ENCODE peak calls at places on chromosomes 2 and 18, in five cellular contexts. One of them, this sample, is unnamed.
A peak's percentile ranks its signal among the peaks of the same experiment; 100 is the strongest.

GRCh38 chr2:101983486-101983885 is 8.3 kb upstream of the IL1R2 start:
- DNase-seq in HepG2: no peak
- DNase-seq in NT2/D1: no peak
- DNase-seq in PC-3: peak; percentile 83
- DNase-seq in CD4-positive, alpha-beta memory T cell: no peak
- DNase-seq in this sample: no peak

GRCh38 chr2:152165780-152166179 is 9.8 kb downstream of the STAM2 start:
- DNase-seq in HepG2: no peak
- DNase-seq in NT2/D1: no peak
- DNase-seq in CD4-positive, alpha-beta memory T cell: no peak
- DNase-seq in PC-3: no peak
- DNase-seq in this sample: no peak

GRCh38 chr2:144132357-144132756 is 387.6 kb downstream of the ZEB2 start:
- DNase-seq in PC-3: peak; percentile 58
- DNase-seq in HepG2: no peak
- DNase-seq in CD4-positive, alpha-beta memory T cell: no peak
- DNase-seq in NT2/D1: no peak
- DNase-seq in this sample: no peak

GRCh38 chr2:33238111-33238510 is 238.3 kb upstream of the RASGRP3 start:
- DNase-seq in CD4-positive, alpha-beta memory T cell: no peak
- DNase-seq in HepG2: no peak
- DNase-seq in NT2/D1: no peak
- DNase-seq in PC-3: peak; percentile 89
- DNase-seq in this sample: no peak

GRCh38 chr18:46069524-46069923 is 2.5 kb downstream of the PSTPIP2 start:
- DNase-seq in HepG2: no peak
- DNase-seq in NT2/D1: no peak
- DNase-seq in CD4-positive, alpha-beta memory T cell: no peak
- DNase-seq in PC-3: peak; percentile 12
- DNase-seq in this sample: no peak

GRCh38 chr2:152050345-152050744 is 48.5 kb downstream of the CACNB4 start:
- DNase-seq in NT2/D1: peak; percentile 71
- DNase-seq in CD4-positive, alpha-beta memory T cell: no peak
- DNase-seq in PC-3: no peak
- DNase-seq in HepG2: no peak
- DNase-seq in this sample: no peak

GRCh38 chr18:32919799-32920198 is 147.0 kb upstream of the KLHL14 start:
- DNase-seq in NT2/D1: peak; percentile 30
- DNase-seq in PC-3: peak; percentile 38
- DNase-seq in CD4-positive, alpha-beta memory T cell: no peak
- DNase-seq in HepG2: peak; percentile 85
- DNase-seq in this sample: no peak

GRCh38 chr2:223768179-223768578 is 69.2 kb downstream of the AP1S3 start:
- DNase-seq in CD4-positive, alpha-beta memory T cell: no peak
- DNase-seq in PC-3: no peak
- DNase-seq in NT2/D1: no peak
- DNase-seq in HepG2: no peak
- DNase-seq in this sample: no peak

GRCh38 chr2:9139491-9140443 is 66.8 kb upstream of the ASAP2 start:
- DNase-seq in CD4-positive, alpha-beta memory T cell: peak; percentile 40
- DNase-seq in PC-3: peak; percentile 80
- DNase-seq in NT2/D1: peak; percentile 66
- DNase-seq in HepG2: peak; percentile 52
- DNase-seq in this sample: peak; percentile 30

GRCh38 chr2:85712261-85712660 is 18.1 kb downstream of the GNLY start:
- DNase-seq in CD4-positive, alpha-beta memory T cell: no peak
- DNase-seq in PC-3: no peak
- DNase-seq in HepG2: no peak
- DNase-seq in NT2/D1: no peak
- DNase-seq in this sample: no peak

GRCh38 chr2:121634354-121635307 is 14.6 kb downstream of the CLASP1 start:
- DNase-seq in PC-3: peak; percentile 95
- DNase-seq in HepG2: no peak
- DNase-seq in NT2/D1: no peak
- DNase-seq in CD4-positive, alpha-beta memory T cell: no peak
- DNase-seq in this sample: no peak

GRCh38 chr2:200479617-200480292 is 30.1 kb downstream of the KCTD18 start:
- DNase-seq in PC-3: peak; percentile 87
- DNase-seq in HepG2: peak; percentile 75
- DNase-seq in CD4-positive, alpha-beta memory T cell: no peak
- DNase-seq in NT2/D1: no peak
- DNase-seq in this sample: no peak

GRCh38 chr2:45852450-45853150 is 201.1 kb downstream of the PRKCE start:
- DNase-seq in PC-3: no peak
- DNase-seq in HepG2: no peak
- DNase-seq in CD4-positive, alpha-beta memory T cell: no peak
- DNase-seq in NT2/D1: peak; percentile 5
- DNase-seq in this sample: no peak

GRCh38 chr18:71942433-71942832 is 601.7 kb downstream of the CBLN2 start:
- DNase-seq in HepG2: no peak
- DNase-seq in NT2/D1: no peak
- DNase-seq in PC-3: no peak
- DNase-seq in CD4-positive, alpha-beta memory T cell: no peak
- DNase-seq in this sample: no peak

GRCh38 chr2:64952896-64953482 is 36.2 kb upstream of the SLC1A4 start:
- DNase-seq in CD4-positive, alpha-beta memory T cell: no peak
- DNase-seq in NT2/D1: no peak
- DNase-seq in HepG2: no peak
- DNase-seq in PC-3: peak; percentile 86
- DNase-seq in this sample: no peak

GRCh38 chr2:111972955-111973565 is 74.7 kb downstream of the MERTK start:
- DNase-seq in NT2/D1: no peak
- DNase-seq in HepG2: no peak
- DNase-seq in PC-3: peak; percentile 62
- DNase-seq in CD4-positive, alpha-beta memory T cell: no peak
- DNase-seq in this sample: no peak

GRCh38 chr2:162480067-162480466 is 136.1 kb downstream of the GCA start:
- DNase-seq in NT2/D1: no peak
- DNase-seq in PC-3: peak; percentile 79
- DNase-seq in HepG2: no peak
- DNase-seq in CD4-positive, alpha-beta memory T cell: no peak
- DNase-seq in this sample: no peak

GRCh38 chr2:7829241-7829640 is 852.6 kb upstream of the ID2 start:
- DNase-seq in CD4-positive, alpha-beta memory T cell: no peak
- DNase-seq in NT2/D1: no peak
- DNase-seq in PC-3: no peak
- DNase-seq in HepG2: no peak
- DNase-seq in this sample: no peak

GRCh38 chr2:191351921-191352320 is 106.7 kb downstream of the MYO1B start:
- DNase-seq in CD4-positive, alpha-beta memory T cell: no peak
- DNase-seq in NT2/D1: no peak
- DNase-seq in PC-3: no peak
- DNase-seq in HepG2: no peak
- DNase-seq in this sample: no peak

GRCh38 chr18:45384137-45384998 is 230.9 kb upstream of the SLC14A2 start:
- DNase-seq in PC-3: peak; percentile 51
- DNase-seq in NT2/D1: peak; percentile 46
- DNase-seq in HepG2: peak; percentile 27
- DNase-seq in CD4-positive, alpha-beta memory T cell: peak; percentile 26
- DNase-seq in this sample: no peak

GRCh38 chr18:14912967-14913366 is 165.0 kb downstream of the ANKRD30B start:
- DNase-seq in HepG2: no peak
- DNase-seq in PC-3: no peak
- DNase-seq in NT2/D1: no peak
- DNase-seq in CD4-positive, alpha-beta memory T cell: no peak
- DNase-seq in this sample: no peak

GRCh38 chr18:14905979-14906378 is 158.0 kb downstream of the ANKRD30B start:
- DNase-seq in NT2/D1: no peak
- DNase-seq in HepG2: no peak
- DNase-seq in PC-3: no peak
- DNase-seq in CD4-positive, alpha-beta memory T cell: no peak
- DNase-seq in this sample: no peak

GRCh38 chr18:14905350-14905749 is 157.4 kb downstream of the ANKRD30B start:
- DNase-seq in PC-3: no peak
- DNase-seq in NT2/D1: no peak
- DNase-seq in HepG2: no peak
- DNase-seq in CD4-positive, alpha-beta memory T cell: no peak
- DNase-seq in this sample: no peak

GRCh38 chr18:14908541-14908940 is 160.6 kb downstream of the ANKRD30B start:
- DNase-seq in CD4-positive, alpha-beta memory T cell: no peak
- DNase-seq in PC-3: no peak
- DNase-seq in HepG2: no peak
- DNase-seq in NT2/D1: no peak
- DNase-seq in this sample: no peak

DNA sequence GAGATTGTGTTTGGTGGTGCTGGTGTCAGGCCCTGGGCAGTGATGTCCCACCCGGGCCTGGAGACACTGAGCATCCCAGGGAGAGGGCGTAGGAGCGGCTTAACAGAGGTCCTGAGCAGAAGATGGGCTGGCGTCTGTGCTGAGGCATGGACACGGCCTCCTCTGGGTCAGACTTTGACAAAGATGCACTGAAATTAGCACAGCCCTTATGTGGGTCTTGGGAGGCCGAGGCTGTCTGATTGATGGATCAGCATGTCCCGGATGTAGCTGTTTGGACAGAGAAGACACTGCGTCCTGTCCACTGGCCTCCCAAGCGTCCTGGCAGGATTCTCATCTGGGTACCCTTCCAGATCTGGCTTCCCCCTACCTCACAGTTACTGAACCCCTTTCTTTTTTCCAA is 159.4 kb downstream of the ANKRD30B start:
- DNase-seq in PC-3: no peak
- DNase-seq in CD4-positive, alpha-beta memory T cell: no peak
- DNase-seq in HepG2: no peak
- DNase-seq in NT2/D1: no peak
- DNase-seq in this sample: no peak
- H3K9me3 ChIP-seq in PC-3: no peaks in the 10 kb centered on the region
- H3K9me3 ChIP-seq in CD4-positive, alpha-beta memory T cell: no peaks in the 10 kb centered on the region
- H3K9me3 ChIP-seq in HepG2: no peaks in the 10 kb centered on the region
- H3K9me3 ChIP-seq in NT2/D1: no peaks in the 10 kb centered on the region
- H3K9me3 ChIP-seq in this sample: no peaks in the 10 kb centered on the region

GRCh38 chr2:47497843-47498460 is 95.0 kb downstream of the MSH2 start:
- DNase-seq in PC-3: no peak
- DNase-seq in NT2/D1: no peak
- DNase-seq in CD4-positive, alpha-beta memory T cell: no peak
- DNase-seq in HepG2: no peak
- DNase-seq in this sample: no peak

GRCh38 chr2:47490406-47490805 is 87.5 kb downstream of the MSH2 start:
- DNase-seq in NT2/D1: no peak
- DNase-seq in PC-3: no peak
- DNase-seq in CD4-positive, alpha-beta memory T cell: no peak
- DNase-seq in HepG2: no peak
- DNase-seq in this sample: no peak

GRCh38 chr2:47493317-47493716 is 90.4 kb downstream of the MSH2 start:
- DNase-seq in NT2/D1: no peak
- DNase-seq in PC-3: no peak
- DNase-seq in CD4-positive, alpha-beta memory T cell: no peak
- DNase-seq in HepG2: no peak
- DNase-seq in this sample: no peak

GRCh38 chr2:47499093-47499492 is 96.1 kb downstream of the MSH2 start:
- DNase-seq in NT2/D1: no peak
- DNase-seq in HepG2: no peak
- DNase-seq in CD4-positive, alpha-beta memory T cell: no peak
- DNase-seq in PC-3: no peak
- DNase-seq in this sample: no peak

DNA sequence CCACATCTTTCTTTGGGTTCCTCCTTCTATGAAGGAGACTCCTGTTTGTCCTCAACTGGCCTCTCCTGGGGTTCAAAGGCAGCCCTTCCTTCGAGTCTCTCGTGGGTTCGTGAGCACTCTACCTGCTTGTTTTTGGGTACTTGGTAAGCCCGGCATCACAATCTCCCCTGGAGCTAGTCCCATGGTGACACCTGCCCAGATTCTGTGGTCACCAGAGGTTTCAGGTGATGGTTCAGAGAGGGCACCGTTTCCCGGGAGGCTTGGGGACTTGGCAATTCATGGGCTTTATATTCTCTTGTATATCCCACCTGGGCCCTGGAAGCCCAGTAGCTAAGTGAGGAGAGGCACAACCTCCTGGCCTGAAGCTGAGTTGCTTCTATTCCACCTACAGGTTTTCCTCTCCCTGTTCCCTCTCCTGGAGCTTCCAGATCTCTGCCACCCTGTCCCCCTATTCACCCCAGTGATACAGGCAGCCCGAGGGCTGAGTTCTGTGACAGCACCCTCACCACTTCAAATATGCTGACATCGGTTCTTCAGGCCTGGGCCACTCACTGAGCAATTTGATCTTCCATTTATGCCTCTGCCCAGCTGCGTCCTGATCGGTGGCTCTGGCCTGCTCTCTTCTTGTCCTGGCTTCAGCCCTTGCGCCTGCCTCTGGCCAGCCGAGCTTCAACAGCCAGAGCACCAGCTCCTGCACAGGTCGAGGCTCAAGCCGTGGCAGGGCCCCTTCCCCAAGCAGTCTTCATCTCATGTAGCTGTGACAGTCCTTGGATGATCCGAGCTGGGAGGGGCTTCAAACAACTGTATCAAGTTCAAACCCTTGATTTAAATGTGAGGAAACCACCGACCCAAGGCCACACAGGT is 91.5 kb downstream of the MSH2 start:
- DNase-seq in PC-3: no peak
- DNase-seq in NT2/D1: no peak
- DNase-seq in CD4-positive, alpha-beta memory T cell: no peak
- DNase-seq in HepG2: no peak
- DNase-seq in this sample: no peak
- H3K9me3 ChIP-seq in PC-3: no peaks in the 10 kb centered on the region
- H3K9me3 ChIP-seq in NT2/D1: peaks cover 27% of the 10 kb centered on the region
- H3K9me3 ChIP-seq in CD4-positive, alpha-beta memory T cell: no peaks in the 10 kb centered on the region
- H3K9me3 ChIP-seq in HepG2: peaks cover 8% of the 10 kb centered on the region
- H3K9me3 ChIP-seq in this sample: peaks cover under 1% of the 10 kb centered on the region

GRCh38 chr18:61954347-61954746 is 61.5 kb upstream of the RNF152 start:
- DNase-seq in NT2/D1: no peak
- DNase-seq in CD4-positive, alpha-beta memory T cell: no peak
- DNase-seq in PC-3: no peak
- DNase-seq in HepG2: no peak
- DNase-seq in this sample: no peak
- H3K9me3 ChIP-seq in NT2/D1: no peaks in the 10 kb centered on the region
- H3K9me3 ChIP-seq in CD4-positive, alpha-beta memory T cell: no peaks in the 10 kb centered on the region
- H3K9me3 ChIP-seq in PC-3: no peaks in the 10 kb centered on the region
- H3K9me3 ChIP-seq in HepG2: no peaks in the 10 kb centered on the region
- H3K9me3 ChIP-seq in this sample: no peaks in the 10 kb centered on the region

GRCh38 chr2:108458082-108458481 is 9.1 kb downstream of the GCC2 start:
- DNase-seq in CD4-positive, alpha-beta memory T cell: no peak
- DNase-seq in HepG2: no peak
- DNase-seq in NT2/D1: no peak
- DNase-seq in PC-3: no peak
- DNase-seq in this sample: no peak

GRCh38 chr2:108455571-108455970 is 6.6 kb downstream of the GCC2 start:
- DNase-seq in NT2/D1: no peak
- DNase-seq in CD4-positive, alpha-beta memory T cell: no peak
- DNase-seq in PC-3: no peak
- DNase-seq in HepG2: no peak
- DNase-seq in this sample: no peak

GRCh38 chr2:108460345-108461037 is 11.5 kb downstream of the GCC2 start:
- DNase-seq in CD4-positive, alpha-beta memory T cell: no peak
- DNase-seq in HepG2: no peak
- DNase-seq in NT2/D1: no peak
- DNase-seq in PC-3: no peak
- DNase-seq in this sample: no peak

GRCh38 chr2:108454440-108454839 is 5.4 kb downstream of the GCC2 start:
- DNase-seq in NT2/D1: no peak
- DNase-seq in PC-3: no peak
- DNase-seq in HepG2: no peak
- DNase-seq in CD4-positive, alpha-beta memory T cell: no peak
- DNase-seq in this sample: no peak

DNA sequence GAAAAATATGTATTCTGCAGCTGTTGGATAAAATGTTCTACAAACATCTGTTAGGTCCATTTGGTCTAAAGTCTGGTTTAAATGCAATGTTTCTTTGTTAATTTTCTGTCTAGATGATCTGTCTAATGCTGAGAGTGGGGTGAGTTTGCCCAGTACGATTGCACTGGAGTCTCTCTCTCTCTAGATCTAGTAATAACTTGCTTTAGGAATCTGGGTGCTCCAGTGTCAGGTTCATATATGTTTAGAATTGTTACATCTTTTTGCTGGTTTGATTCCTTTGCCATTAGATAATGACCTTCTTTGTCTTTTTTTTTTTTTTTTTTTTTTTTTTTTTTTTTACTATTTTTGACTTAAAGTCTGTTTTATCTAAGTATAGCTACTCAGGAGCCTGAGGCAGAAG is 10.4 kb downstream of the GCC2 start:
- DNase-seq in CD4-positive, alpha-beta memory T cell: no peak
- DNase-seq in HepG2: no peak
- DNase-seq in NT2/D1: no peak
- DNase-seq in PC-3: no peak
- DNase-seq in this sample: no peak
- H3K9me3 ChIP-seq in CD4-positive, alpha-beta memory T cell: peaks cover 5% of the 10 kb centered on the region
- H3K9me3 ChIP-seq in HepG2: no peaks in the 10 kb centered on the region
- H3K9me3 ChIP-seq in NT2/D1: no peaks in the 10 kb centered on the region
- H3K9me3 ChIP-seq in PC-3: no peaks in the 10 kb centered on the region
- H3K9me3 ChIP-seq in this sample: no peaks in the 10 kb centered on the region

This sample was measured in T-helper 17 cell.